ENCODE peak calls at places on chromosomes 11 and 22, in ten cellular contexts. A, W, L, X, J, G, O, I, H and Y are unnamed samples.

GRCh38 chr11:104897891-104898684 is at the start of gene CASP12:
- DNase-seq in I (no peak), J (no peak), X (no peak), A (no peak), W (no peak), L (peak), O (no peak), G (no peak), H (no peak), Y (peak)

GRCh38 chr11:129694538-129694937 is 121.1 kb upstream of the TMEM45B start:
- DNase-seq in O (no peak), J (peak), A (no peak), G (no peak), W (no peak), I (no peak), H (no peak), L (no peak), X (no peak), Y (no peak)

GRCh38 chr22:22037229-22037628 is 54.6 kb upstream of the TOP3B start:
- DNase-seq in H (no peak), G (no peak), W (no peak), X (no peak), A (no peak), J (peak), O (no peak), L (no peak), I (no peak), Y (no peak)

GRCh38 chr11:57499983-57500461 is 15.5 kb downstream of the SLC43A1 start:
- DNase-seq in L (no peak), A (no peak), G (no peak), I (no peak), W (no peak), H (no peak), J (no peak), O (no peak), X (no peak), Y (no peak)

GRCh38 chr22:42655693-42656092 is 6.5 kb upstream of the CYB5R3 start:
- DNase-seq in J (peak), O (no peak), L (no peak), A (no peak), I (no peak), G (no peak), X (no peak), H (peak), W (no peak), Y (no peak)

GRCh38 chr11:19742595-19743292 is 30.1 kb downstream of the NAV2 start:
- DNase-seq in W (peak), H (peak), X (peak), I (no peak), L (peak), J (peak), G (peak), A (peak), O (peak), Y (peak)

GRCh38 chr22:41910599-41911291 is 4.1 kb downstream of the SHISA8 start:
- DNase-seq in A (no peak), G (peak), X (no peak), I (no peak), J (peak), L (peak), O (peak), H (no peak), W (no peak), Y (peak)

GRCh38 chr11:121372671-121373429 is 79.3 kb upstream of the SORL1 start:
- DNase-seq in I (no peak), A (no peak), O (no peak), G (no peak), H (no peak), X (no peak), W (no peak), J (peak), L (no peak), Y (no peak)

GRCh38 chr11:10322830-10323792 is 18.2 kb downstream of the ADM start:
- DNase-seq in G (no peak), I (no peak), X (peak), O (peak), L (peak), W (no peak), A (no peak), J (peak), H (peak), Y (peak)

GRCh38 chr22:46057762-46058420 is 80.9 kb upstream of the WNT7B start:
- DNase-seq in W (peak), X (no peak), H (peak), J (peak), L (no peak), O (no peak), I (no peak), A (peak), G (no peak), Y (no peak)

GRCh38 chr11:12122083-12122482 is 11.7 kb downstream of the MICAL2 start:
- DNase-seq in H (no peak), O (peak), L (peak), G (no peak), X (no peak), J (peak), I (no peak), A (no peak), W (no peak), Y (no peak)

GRCh38 chr11:75022289-75022688 is 33.6 kb downstream of the NEU3 start:
- DNase-seq in W (no peak), O (peak), A (no peak), I (peak), L (no peak), J (no peak), X (no peak), G (no peak), H (no peak), Y (peak)

GRCh38 chr11:122524532-122524882 is 131.0 kb upstream of the UBASH3B start:
- DNase-seq in I (no peak), H (no peak), X (no peak), O (no peak), W (no peak), J (no peak), A (no peak), G (no peak), L (no peak), Y (no peak)

GRCh38 chr22:25849514-25849913 is 107.5 kb downstream of the MYO18B start:
- DNase-seq in H (no peak), A (no peak), L (no peak), W (no peak), J (no peak), X (no peak), G (no peak), O (no peak), I (no peak), Y (no peak)

GRCh38 chr11:86551286-86551685 is 121.1 kb downstream of the ME3 start:
- DNase-seq in X (no peak), G (no peak), J (no peak), W (no peak), O (peak), A (no peak), H (no peak), I (peak), L (no peak), Y (no peak)

GRCh38 chr11:95831198-95831883 is 41.0 kb downstream of the CEP57 start:
- DNase-seq in O (peak), L (no peak), J (no peak), H (no peak), W (no peak), A (no peak), I (peak), G (no peak), X (no peak), Y (no peak)